ENCODE peak calls at places on chromosomes 4 and X, in four cellular contexts. J is OCI-LY7, W is cardiac muscle cell, Z is psoas muscle. L is an unnamed sample. For H3K9me3, the result is how much of the 10 kb centered on the place peaks cover.

GRCh38 chr4:1000686-1001260 is 7.6 kb upstream of the SLC26A1 start:
- DNase-seq in W (no peak), Z (no peak), J (no peak), L (no peak)

GRCh38 chr4:95363966-95364365 is 184.8 kb downstream of the UNC5C start:
- DNase-seq in J (no peak), Z (no peak), W (peak), L (no peak)

GRCh38 chrX:68652327-68652930 is 5.0 kb downstream of the STARD8 start:
- DNase-seq in J (no peak), Z (peak), W (no peak), L (no peak)

GRCh38 chr4:821181-821591 is 4.7 kb downstream of the CPLX1 start:
- DNase-seq in J (no peak), W (no peak), Z (peak), L (no peak)

GRCh38 chrX:37746268-37746931 is 33.5 kb upstream of the CYBB start:
- DNase-seq in Z (no peak), J (no peak), W (no peak), L (no peak)

GRCh38 chr4:73674451-73674919 is 54.2 kb upstream of the RASSF6 start:
- DNase-seq in Z (no peak), J (no peak), W (no peak), L (no peak)

GRCh38 chr4:6608758-6609414 is 31.6 kb upstream of the MRFAP1 start:
- DNase-seq in W (no peak), J (no peak), Z (no peak), L (peak)

GRCh38 chr4:89158884-89159503 is 47.7 kb downstream of the TIGD2 start:
- DNase-seq in Z (no peak), W (peak), J (peak), L (peak)

GRCh38 chrX:29143756-29144155 is 556.5 kb downstream of the IL1RAPL1 start:
- DNase-seq in J (no peak), W (peak), Z (no peak), L (no peak)

GRCh38 chrX:139203681-139204575 is 326.6 kb upstream of the F9 start:
- DNase-seq in J (no peak), Z (peak), W (peak), L (peak)
- H3K4me3 ChIP-seq in J (no peak), Z (peak), W (peak), L (peak)

DNA sequence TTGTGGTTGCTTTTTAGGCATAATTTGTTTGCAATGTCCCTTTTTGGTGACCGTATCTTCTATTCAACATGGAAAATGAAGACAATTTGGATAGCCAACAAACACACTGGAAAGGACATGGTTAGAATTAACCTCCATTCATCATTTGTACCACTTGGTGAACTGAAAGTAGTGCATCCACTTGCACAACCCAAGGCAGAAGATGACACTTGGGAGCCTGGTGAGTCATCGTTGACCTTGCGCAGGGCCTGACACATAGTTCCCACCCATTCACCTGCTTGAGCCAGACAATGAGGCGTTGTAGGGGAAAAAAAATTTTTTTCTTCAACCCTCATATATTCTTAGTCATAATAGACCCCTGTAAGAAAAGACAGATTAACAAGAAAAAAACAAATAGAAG is 32.4 kb downstream of the EGF start:
- DNase-seq in W (no peak), Z (peak), J (no peak), L (no peak)
- H3K9me3 ChIP-seq in W (under half), Z (under half), J (under half), L (under half)

DNA sequence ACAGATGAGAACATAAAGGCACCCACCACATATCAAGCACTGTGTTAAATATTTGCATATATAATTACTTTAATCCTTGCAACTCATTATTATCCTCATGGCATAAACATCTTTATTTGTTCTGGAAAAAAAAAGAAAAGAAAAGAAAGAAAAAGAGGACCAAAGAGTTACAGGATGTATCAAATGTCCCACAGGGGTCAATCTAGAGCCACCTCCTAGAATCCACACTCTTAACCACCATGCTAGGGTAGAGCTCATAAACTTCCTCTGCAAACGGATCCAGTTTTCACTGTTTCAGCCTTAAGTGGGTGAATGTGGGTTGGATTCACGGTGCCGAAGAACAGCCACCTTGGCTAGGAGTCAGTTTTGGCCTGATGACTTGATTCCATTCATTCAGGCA is 171.1 kb upstream of the PPARGC1A start:
- DNase-seq in J (no peak), Z (no peak), W (no peak), L (no peak)
- TF ChIP-seq CTCF in J (no peak), Z (no peak), W (no peak), L (no peak)

GRCh38 chr4:147583876-147584275 is 33.3 kb upstream of the TMEM184C start:
- DNase-seq in J (no peak), W (no peak), Z (no peak), L (no peak)

GRCh38 chr4:147586032-147586431 is 31.2 kb upstream of the TMEM184C start:
- DNase-seq in W (no peak), J (no peak), Z (no peak), L (no peak)

GRCh38 chr4:147580396-147580795 is 36.8 kb upstream of the TMEM184C start:
- DNase-seq in Z (no peak), W (peak), J (no peak), L (no peak)

GRCh38 chr4:147581601-147582350 is 35.4 kb upstream of the TMEM184C start:
- DNase-seq in W (peak), Z (no peak), J (no peak), L (no peak)

DNA sequence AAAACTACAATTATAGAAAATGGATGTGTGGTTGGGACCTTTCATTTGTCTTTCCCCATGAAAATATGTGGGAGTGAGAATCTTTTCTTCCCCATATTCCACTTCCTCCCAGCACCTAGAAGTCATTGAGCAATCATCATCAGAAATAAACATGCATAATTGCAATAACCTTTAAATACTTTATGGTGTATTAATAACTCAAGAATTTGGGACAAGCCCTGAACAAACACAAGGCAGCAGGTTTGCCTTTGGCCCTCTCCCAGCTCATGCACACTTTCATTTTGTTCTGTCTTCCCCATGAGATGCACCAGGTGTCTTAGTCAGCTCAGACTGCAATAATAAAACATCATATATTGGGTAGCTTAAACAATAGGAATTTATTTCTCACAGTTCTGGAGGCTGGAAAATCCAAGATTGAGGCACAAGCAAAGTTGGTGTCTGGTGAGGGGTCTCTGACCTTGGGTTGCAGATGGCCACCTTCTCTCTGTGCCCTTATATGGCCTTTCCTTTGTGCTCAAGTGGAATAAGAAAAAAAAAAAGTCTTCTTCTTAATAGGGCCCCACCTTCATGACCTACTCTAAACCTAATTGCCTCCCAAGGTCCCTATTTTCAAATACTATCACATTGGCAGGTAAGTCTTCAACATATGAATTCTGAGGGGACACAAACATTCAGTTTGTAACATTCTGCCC is 34.7 kb upstream of the TMEM184C start:
- DNase-seq in W (no peak), Z (no peak), J (no peak), L (no peak)
- H3K4me3 ChIP-seq in W (no peak), Z (no peak), J (no peak), L (no peak)

L was measured in neural progenitor cell.